ENCODE peak calls at places on chromosome 16, in five cellular contexts. D, M, N, I and P are unnamed samples.
A peak's percentile ranks its signal among the peaks of the same experiment; 100 is the strongest.

GRCh38 chr16:46918905-46919792 is 35.0 kb downstream of the GPT2 start:
- DNase-seq in D (no peak), M (no peak), N (no peak), I (no peak), P (peak; percentile 76)

GRCh38 chr16:75774197-75774596 is 47.9 kb upstream of the CPHXL start:
- DNase-seq in D (no peak), M (no peak), N (no peak), I (no peak), P (no peak)

GRCh38 chr16:58127033-58127556 is 2.1 kb downstream of the CFAP20 start:
- DNase-seq in D (peak; percentile 71), M (no peak), N (peak; percentile 53), I (peak; percentile 47), P (no peak)

GRCh38 chr16:55386534-55387296 is 62.7 kb downstream of the IRX6 start:
- DNase-seq in D (no peak), M (no peak), N (no peak), I (peak; percentile 45), P (no peak)

GRCh38 chr16:85483424-85483823 is 129.7 kb upstream of the GSE1 start:
- DNase-seq in D (no peak), M (no peak), N (no peak), I (no peak), P (no peak)

GRCh38 chr16:89324056-89325010 is 106.8 kb downstream of the ZNF778 start:
- DNase-seq in D (peak; percentile 59), M (no peak), N (no peak), I (peak; percentile 20), P (peak; percentile 82)

GRCh38 chr16:87665193-87665592 is 62.9 kb downstream of the JPH3 start:
- DNase-seq in D (no peak), M (no peak), N (no peak), I (no peak), P (no peak)

GRCh38 chr16:55491691-55492090 is 12.7 kb downstream of the MMP2 start:
- DNase-seq in D (no peak), M (no peak), N (peak; percentile 57), I (no peak), P (no peak)

GRCh38 chr16:84360748-84361147 is 7.6 kb upstream of the ATP2C2 start:
- DNase-seq in D (no peak), M (no peak), N (no peak), I (no peak), P (no peak)

GRCh38 chr16:85428168-85428898 is 184.8 kb upstream of the GSE1 start:
- DNase-seq in D (no peak), M (no peak), N (peak; percentile 69), I (peak; percentile 46), P (peak; percentile 86)

GRCh38 chr16:58057784-58058183 is 32.2 kb downstream of the MMP15 start:
- DNase-seq in D (no peak), M (no peak), N (no peak), I (no peak), P (no peak)

GRCh38 chr16:19071811-19072777 is 4.7 kb downstream of the COQ7 start:
- DNase-seq in D (peak; percentile 54), M (peak; percentile 59), N (peak; percentile 69), I (peak; percentile 69), P (peak; percentile 44)

GRCh38 chr16:85913141-85913601 is 14.2 kb downstream of the IRF8 start:
- DNase-seq in D (no peak), M (no peak), N (no peak), I (no peak), P (no peak)

GRCh38 chr16:78310990-78311561 is 211.6 kb downstream of the WWOX start:
- DNase-seq in D (peak; percentile 6), M (no peak), N (no peak), I (no peak), P (no peak)

GRCh38 chr16:50144211-50144610 is 8.9 kb upstream of the TENT4B start:
- DNase-seq in D (no peak), M (no peak), N (no peak), I (no peak), P (no peak)

GRCh38 chr16:85679870-85680269 is 8.9 kb downstream of the GINS2 start:
- DNase-seq in D (no peak), M (no peak), N (no peak), I (no peak), P (no peak)

GRCh38 chr16:53910990-53911389 is 207.0 kb downstream of the FTO start:
- DNase-seq in D (peak; percentile 31), M (no peak), N (no peak), I (no peak), P (no peak)

GRCh38 chr16:90057738-90058173 is 19.4 kb downstream of the PRDM7 start:
- DNase-seq in D (peak; percentile 48), M (no peak), N (no peak), I (peak; percentile 26), P (peak; percentile 40)

GRCh38 chr16:86772671-86773338 is 194.5 kb downstream of the FOXL1 start:
- DNase-seq in D (peak; percentile 88), M (no peak), N (peak; percentile 41), I (peak; percentile 4), P (no peak)

GRCh38 chr16:83705856-83706255 is 101.9 kb upstream of the HSBP1 start:
- DNase-seq in D (peak; percentile 44), M (no peak), N (no peak), I (no peak), P (no peak)

GRCh38 chr16:75204410-75204758 is 2.6 kb downstream of the CTRB2 start:
- DNase-seq in D (no peak), M (no peak), N (peak; percentile 37), I (no peak), P (no peak)

GRCh38 chr16:68250951-68251350 is 5.8 kb downstream of the PLA2G15 start:
- DNase-seq in D (no peak), M (no peak), N (no peak), I (no peak), P (no peak)

GRCh38 chr16:68251812-68252211 is 6.6 kb downstream of the PLA2G15 start:
- DNase-seq in D (no peak), M (peak; percentile 69), N (no peak), I (no peak), P (no peak)

GRCh38 chr16:68255712-68256111 is 8.6 kb upstream of the SLC7A6 start:
- DNase-seq in D (no peak), M (no peak), N (no peak), I (no peak), P (no peak)

GRCh38 chr16:68252383-68252782 is 7.2 kb downstream of the PLA2G15 start:
- DNase-seq in D (no peak), M (no peak), N (no peak), I (no peak), P (no peak)

DNA sequence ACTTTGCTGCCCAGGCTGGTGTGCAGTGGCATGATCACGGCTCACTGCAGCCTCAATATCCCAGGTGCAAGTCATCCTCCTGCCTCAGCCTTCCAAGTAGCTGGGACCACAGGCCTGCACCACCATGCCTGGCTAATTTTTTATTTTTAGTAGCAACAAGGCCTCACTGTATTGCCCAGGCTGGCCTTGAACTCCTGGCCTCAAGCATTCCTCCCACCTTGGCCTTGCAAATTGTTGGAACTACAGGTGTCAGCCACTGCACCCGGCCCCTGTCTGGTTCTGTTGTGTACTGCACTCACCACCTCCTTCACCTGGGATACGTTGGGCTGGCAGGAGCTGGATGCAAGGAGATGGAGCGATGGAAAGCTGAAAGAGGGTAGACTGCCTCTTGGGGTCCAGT is 8.5 kb downstream of the PLA2G15 start:
- DNase-seq in D (no peak), M (no peak), N (no peak), I (no peak), P (no peak)
- TF ChIP-seq CTCF in D (no peak), M (no peak), N (no peak), I (no peak), P (no peak)

DNA sequence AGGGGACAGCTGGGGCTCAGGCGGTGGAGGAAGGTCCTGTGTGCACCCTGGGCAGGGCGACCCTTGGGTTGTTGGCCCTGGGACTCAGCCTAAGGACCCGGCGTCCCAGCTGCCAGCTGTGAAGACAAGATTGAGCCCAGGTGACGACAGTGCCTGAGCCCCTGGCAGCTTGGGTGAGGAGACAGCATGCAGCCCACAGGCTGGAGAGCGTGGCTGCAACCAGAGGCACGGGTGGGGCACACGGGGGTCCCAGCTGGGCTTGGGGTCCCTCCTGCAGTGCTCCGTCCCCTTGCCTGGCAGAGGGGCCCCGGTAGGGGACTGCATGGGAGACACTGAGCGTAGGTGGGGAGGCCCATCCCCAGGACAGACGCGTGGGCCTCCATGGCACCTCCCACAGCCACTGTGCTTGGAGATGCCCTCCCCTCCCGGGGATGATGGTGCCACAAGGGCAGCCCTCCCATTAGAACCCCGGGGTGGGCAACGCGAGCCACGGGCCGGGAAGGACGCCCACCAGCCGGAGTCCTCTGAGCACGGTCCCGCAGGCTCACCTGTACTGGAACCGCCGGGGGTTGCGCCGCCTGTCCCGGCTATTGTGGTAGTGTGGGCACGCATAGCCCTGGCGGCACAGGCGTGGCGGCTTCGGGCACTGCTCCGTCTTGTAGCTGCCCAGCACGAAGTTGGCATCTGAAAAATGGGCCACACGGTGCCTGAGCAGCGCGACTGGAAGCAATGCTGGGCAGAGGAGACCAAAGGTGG is 15.5 kb downstream of the UNKL start:
- DNase-seq in D (no peak), M (no peak), N (no peak), I (no peak), P (no peak)
- TF ChIP-seq CTCF in D (no peak), M (no peak), N (no peak), I (no peak), P (no peak)

DNA sequence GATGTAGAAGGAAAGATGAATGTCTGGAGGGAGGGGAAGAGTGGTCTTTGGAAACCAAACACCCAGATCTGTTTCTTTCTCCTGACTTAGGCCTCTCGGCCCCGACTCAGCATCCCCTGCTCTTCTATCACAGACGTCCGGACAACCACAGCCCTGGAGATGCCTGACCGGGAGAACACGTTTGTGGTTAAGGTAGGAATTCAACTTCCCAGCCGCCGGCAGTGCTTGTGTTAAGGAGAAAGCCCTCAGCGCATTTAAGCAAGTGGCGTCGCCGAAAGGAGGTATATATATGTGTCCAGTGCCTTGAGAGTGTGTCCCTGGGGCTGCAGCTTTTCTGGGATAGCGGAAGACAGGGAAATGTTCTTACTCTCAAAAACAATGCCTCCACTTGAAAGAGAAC is 3.6 kb downstream of the SH2B1 start:
- DNase-seq in D (no peak), M (no peak), N (no peak), I (no peak), P (no peak)
- TF ChIP-seq CTCF in D (no peak), M (no peak), N (no peak), I (no peak), P (no peak)

DNA sequence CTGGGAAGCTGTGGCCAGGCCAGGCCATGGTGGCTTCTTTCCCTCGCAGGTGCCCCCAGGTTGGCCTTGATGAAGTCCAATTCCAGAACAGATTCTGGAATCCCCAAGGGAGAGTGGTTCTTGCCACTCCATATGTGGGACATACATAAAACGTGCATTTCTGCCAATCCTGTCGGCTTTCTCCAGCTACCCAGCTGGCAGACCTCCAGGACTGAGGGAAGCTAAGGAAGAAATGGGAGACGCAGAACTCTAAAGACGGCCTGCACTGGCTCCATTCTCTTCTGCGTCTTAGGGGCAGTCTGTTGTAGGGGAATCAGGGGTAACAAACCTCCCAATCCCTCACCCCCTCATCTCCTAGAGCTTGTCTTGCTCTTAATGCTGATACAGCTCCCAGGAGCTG is 219.2 kb upstream of the CDH5 start:
- DNase-seq in D (no peak), M (no peak), N (no peak), I (no peak), P (no peak)
- TF ChIP-seq CTCF in D (no peak), M (no peak), N (no peak), I (no peak), P (no peak)

GRCh38 chr16:22948603-22949368 is 134.8 kb downstream of the HS3ST2 start:
- DNase-seq in D (peak; percentile 45), M (peak; percentile 68), N (peak; percentile 68), I (peak; percentile 68), P (peak; percentile 72)
- TF ChIP-seq CTCF in D (peak; percentile 75), M (peak; percentile 70), N (peak; percentile 58), I (peak; percentile 85), P (peak; percentile 59)